ENCODE peak calls at places on chromosomes 3 and 15, in five cellular contexts. One of them, this sample, is unnamed.

GRCh38 chr3:89859738-89860137 is 752.3 kb downstream of the EPHA3 start:
- DNase-seq in transverse colon: no peak
- DNase-seq in ascending aorta: no peak
- DNase-seq in psoas muscle: no peak
- DNase-seq in RWPE1: no peak
- DNase-seq in this sample: no peak

GRCh38 chr3:74624301-74624700 is 9.8 kb upstream of the CNTN3 start:
- DNase-seq in transverse colon: no peak
- DNase-seq in RWPE1: no peak
- DNase-seq in ascending aorta: no peak
- DNase-seq in psoas muscle: no peak
- DNase-seq in this sample: no peak

GRCh38 chr3:145272684-145273083 is 888.3 kb downstream of the PLOD2 start:
- DNase-seq in ascending aorta: no peak
- DNase-seq in transverse colon: no peak
- DNase-seq in psoas muscle: no peak
- DNase-seq in RWPE1: no peak
- DNase-seq in this sample: no peak

GRCh38 chr3:146148468-146148931 is 12.5 kb downstream of the PLOD2 start:
- DNase-seq in transverse colon: no peak
- DNase-seq in ascending aorta: no peak
- DNase-seq in psoas muscle: no peak
- DNase-seq in RWPE1: no peak
- DNase-seq in this sample: no peak

GRCh38 chr3:88986834-88987233 is 120.6 kb upstream of the EPHA3 start:
- DNase-seq in psoas muscle: no peak
- DNase-seq in transverse colon: no peak
- DNase-seq in RWPE1: peak
- DNase-seq in ascending aorta: no peak
- DNase-seq in this sample: no peak

GRCh38 chr15:101169457-101170071 is 82.3 kb downstream of the CHSY1 start:
- DNase-seq in psoas muscle: peak
- DNase-seq in ascending aorta: no peak
- DNase-seq in RWPE1: no peak
- DNase-seq in transverse colon: no peak
- DNase-seq in this sample: no peak

GRCh38 chr15:63274427-63274826 is 3.0 kb upstream of the APH1B start:
- DNase-seq in transverse colon: no peak
- DNase-seq in ascending aorta: no peak
- DNase-seq in psoas muscle: no peak
- DNase-seq in RWPE1: no peak
- DNase-seq in this sample: no peak

GRCh38 chr3:78801923-78802587 is 965.7 kb downstream of the ROBO1 start:
- DNase-seq in ascending aorta: no peak
- DNase-seq in transverse colon: no peak
- DNase-seq in psoas muscle: no peak
- DNase-seq in RWPE1: no peak
- DNase-seq in this sample: no peak

GRCh38 chr3:64385256-64385655 is 160.0 kb upstream of the PRICKLE2 start:
- DNase-seq in psoas muscle: no peak
- DNase-seq in transverse colon: no peak
- DNase-seq in ascending aorta: no peak
- DNase-seq in RWPE1: no peak
- DNase-seq in this sample: no peak

GRCh38 chr15:23467110-23467600 is 20.1 kb upstream of the GOLGA6L2 start:
- DNase-seq in RWPE1: peak
- DNase-seq in transverse colon: no peak
- DNase-seq in psoas muscle: no peak
- DNase-seq in ascending aorta: no peak
- DNase-seq in this sample: no peak

DNA sequence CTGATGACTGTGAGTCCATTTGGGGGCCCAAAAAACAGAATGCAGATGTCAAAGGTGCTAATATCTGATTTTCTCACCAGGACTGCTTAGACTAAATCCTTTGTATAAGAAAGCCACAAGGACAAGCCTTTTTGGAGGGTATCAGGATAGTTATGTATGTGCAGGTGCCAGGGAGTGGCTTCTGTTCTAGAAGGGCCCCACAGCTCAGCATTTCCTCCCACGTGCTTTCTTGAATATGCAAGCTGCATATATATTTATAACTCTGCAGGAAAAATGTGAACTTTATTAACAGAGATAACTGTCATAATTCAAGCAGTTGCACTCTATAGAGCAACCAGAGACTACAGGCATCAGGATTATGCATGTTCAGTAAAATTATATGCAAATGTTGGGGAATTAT is 94.5 kb upstream of the ANKRD28 start:
- DNase-seq in RWPE1: no peak
- DNase-seq in transverse colon: no peak
- DNase-seq in psoas muscle: no peak
- DNase-seq in ascending aorta: no peak
- DNase-seq in this sample: no peak
- H3K27ac ChIP-seq in RWPE1: no peak
- H3K27ac ChIP-seq in transverse colon: no peak
- H3K27ac ChIP-seq in psoas muscle: peak
- H3K27ac ChIP-seq in ascending aorta: no peak
- H3K27ac ChIP-seq in this sample: no peak

GRCh38 chr15:59352189-59352588 is 20.5 kb downstream of the MYO1E start:
- DNase-seq in ascending aorta: no peak
- DNase-seq in RWPE1: no peak
- DNase-seq in psoas muscle: no peak
- DNase-seq in transverse colon: no peak
- DNase-seq in this sample: no peak

GRCh38 chr15:59355730-59356129 is 16.9 kb downstream of the MYO1E start:
- DNase-seq in transverse colon: no peak
- DNase-seq in RWPE1: no peak
- DNase-seq in psoas muscle: no peak
- DNase-seq in ascending aorta: no peak
- DNase-seq in this sample: no peak

GRCh38 chr15:59352683-59353082 is 20.0 kb downstream of the MYO1E start:
- DNase-seq in psoas muscle: no peak
- DNase-seq in transverse colon: no peak
- DNase-seq in ascending aorta: no peak
- DNase-seq in RWPE1: no peak
- DNase-seq in this sample: no peak

GRCh38 chr15:59350421-59350732 is 22.3 kb downstream of the MYO1E start:
- DNase-seq in ascending aorta: no peak
- DNase-seq in psoas muscle: no peak
- DNase-seq in RWPE1: no peak
- DNase-seq in transverse colon: no peak
- DNase-seq in this sample: no peak

GRCh38 chr15:59353994-59354951 is 18.4 kb downstream of the MYO1E start:
- DNase-seq in RWPE1: no peak
- DNase-seq in ascending aorta: no peak
- DNase-seq in transverse colon: no peak
- DNase-seq in psoas muscle: no peak
- DNase-seq in this sample: no peak
- H3K27ac ChIP-seq in RWPE1: no peak
- H3K27ac ChIP-seq in ascending aorta: no peak
- H3K27ac ChIP-seq in transverse colon: no peak
- H3K27ac ChIP-seq in psoas muscle: no peak
- H3K27ac ChIP-seq in this sample: no peak

DNA sequence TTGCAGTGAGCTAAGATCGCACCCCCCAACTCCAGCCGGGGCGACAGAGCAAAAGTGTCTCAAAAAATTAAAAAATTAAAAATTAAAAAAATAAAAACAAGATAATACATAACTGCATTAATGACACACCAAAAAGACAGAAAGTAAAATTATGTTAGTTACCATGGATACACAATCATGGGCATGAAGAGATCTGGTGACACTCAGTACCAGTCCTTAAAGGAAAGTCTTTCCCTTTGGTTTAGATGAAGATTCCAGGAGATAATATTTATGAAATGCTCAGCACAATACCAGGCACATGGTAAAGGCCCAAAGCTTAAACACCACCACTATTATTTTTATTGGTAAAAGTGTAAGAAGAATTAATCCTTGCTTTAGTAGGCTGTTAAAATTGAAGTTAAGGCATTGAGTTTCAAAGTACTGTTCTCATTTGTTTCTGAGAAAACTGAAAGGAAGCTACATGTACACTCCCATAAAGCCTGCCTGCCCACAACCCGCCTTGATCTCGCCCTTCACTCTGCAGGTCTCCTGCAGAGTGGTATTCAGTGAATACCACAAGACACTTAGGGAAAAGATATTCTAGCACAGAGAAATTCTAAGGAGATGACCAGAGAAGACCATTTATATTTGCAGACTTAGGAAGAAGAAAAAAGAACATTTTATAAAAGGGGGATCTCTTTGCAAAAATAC is 52.3 kb downstream of the SUCLG2 start:
- DNase-seq in transverse colon: no peak
- DNase-seq in RWPE1: no peak
- DNase-seq in psoas muscle: no peak
- DNase-seq in ascending aorta: no peak
- DNase-seq in this sample: no peak
- H3K27ac ChIP-seq in transverse colon: no peak
- H3K27ac ChIP-seq in RWPE1: no peak
- H3K27ac ChIP-seq in psoas muscle: no peak
- H3K27ac ChIP-seq in ascending aorta: no peak
- H3K27ac ChIP-seq in this sample: no peak

GRCh38 chr3:13414040-13414729 is 5.9 kb downstream of the NUP210 start:
- DNase-seq in transverse colon: peak
- DNase-seq in RWPE1: no peak
- DNase-seq in psoas muscle: peak
- DNase-seq in ascending aorta: peak
- DNase-seq in this sample: peak
- H3K27ac ChIP-seq in transverse colon: peak
- H3K27ac ChIP-seq in RWPE1: no peak
- H3K27ac ChIP-seq in psoas muscle: no peak
- H3K27ac ChIP-seq in ascending aorta: no peak
- H3K27ac ChIP-seq in this sample: peak

GRCh38 chr15:81859737-81860516 is 185.9 kb downstream of the MEX3B start:
- DNase-seq in psoas muscle: no peak
- DNase-seq in ascending aorta: no peak
- DNase-seq in transverse colon: no peak
- DNase-seq in RWPE1: no peak
- DNase-seq in this sample: no peak
- H3K27ac ChIP-seq in psoas muscle: peak
- H3K27ac ChIP-seq in ascending aorta: no peak
- H3K27ac ChIP-seq in transverse colon: no peak
- H3K27ac ChIP-seq in RWPE1: no peak
- H3K27ac ChIP-seq in this sample: no peak

GRCh38 chr3:154139996-154140436 is 18.8 kb downstream of the ARHGEF26 start:
- DNase-seq in transverse colon: no peak
- DNase-seq in psoas muscle: no peak
- DNase-seq in RWPE1: no peak
- DNase-seq in ascending aorta: no peak
- DNase-seq in this sample: no peak

GRCh38 chr3:154131850-154132249 is 10.7 kb downstream of the ARHGEF26 start:
- DNase-seq in psoas muscle: no peak
- DNase-seq in ascending aorta: no peak
- DNase-seq in RWPE1: no peak
- DNase-seq in transverse colon: no peak
- DNase-seq in this sample: no peak

GRCh38 chr3:154137036-154137435 is 15.8 kb downstream of the ARHGEF26 start:
- DNase-seq in ascending aorta: no peak
- DNase-seq in psoas muscle: no peak
- DNase-seq in transverse colon: no peak
- DNase-seq in RWPE1: no peak
- DNase-seq in this sample: no peak

GRCh38 chr3:154132777-154133375 is 11.7 kb downstream of the ARHGEF26 start:
- DNase-seq in transverse colon: no peak
- DNase-seq in psoas muscle: no peak
- DNase-seq in ascending aorta: no peak
- DNase-seq in RWPE1: no peak
- DNase-seq in this sample: no peak

DNA sequence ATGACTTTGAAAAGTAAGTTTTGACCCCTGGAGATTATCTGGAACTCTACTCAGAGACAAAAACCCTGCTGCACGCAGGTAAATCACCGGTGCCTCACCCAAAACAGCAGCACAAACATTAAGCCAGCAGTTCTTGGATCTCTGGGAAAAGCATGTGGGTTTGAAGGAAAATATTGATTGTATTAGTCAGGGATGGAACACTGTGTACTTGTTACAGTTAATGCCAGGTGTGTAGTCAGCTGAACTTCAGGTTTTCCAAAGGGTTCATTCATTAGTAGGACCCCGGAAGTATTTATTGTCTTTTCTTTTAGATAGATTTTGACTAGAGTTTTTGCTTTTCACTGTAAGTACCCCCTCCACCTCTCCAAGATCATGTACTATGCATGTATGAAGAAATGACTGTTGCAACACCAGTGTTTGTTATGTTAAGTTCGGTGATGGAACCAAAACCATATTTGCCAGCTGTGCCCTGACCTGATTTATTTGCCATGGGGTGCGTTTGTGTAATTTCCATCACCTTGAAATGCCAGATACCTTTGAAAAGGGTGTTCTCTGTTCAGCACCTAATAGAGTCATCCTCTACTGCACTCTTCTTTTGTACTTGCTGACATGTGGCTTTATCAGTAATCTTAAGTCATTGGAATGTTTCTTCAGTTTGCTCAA is 14.5 kb downstream of the ARHGEF26 start:
- DNase-seq in psoas muscle: no peak
- DNase-seq in RWPE1: no peak
- DNase-seq in transverse colon: no peak
- DNase-seq in ascending aorta: no peak
- DNase-seq in this sample: no peak
- H3K27ac ChIP-seq in psoas muscle: no peak
- H3K27ac ChIP-seq in RWPE1: no peak
- H3K27ac ChIP-seq in transverse colon: no peak
- H3K27ac ChIP-seq in ascending aorta: no peak
- H3K27ac ChIP-seq in this sample: no peak

DNA sequence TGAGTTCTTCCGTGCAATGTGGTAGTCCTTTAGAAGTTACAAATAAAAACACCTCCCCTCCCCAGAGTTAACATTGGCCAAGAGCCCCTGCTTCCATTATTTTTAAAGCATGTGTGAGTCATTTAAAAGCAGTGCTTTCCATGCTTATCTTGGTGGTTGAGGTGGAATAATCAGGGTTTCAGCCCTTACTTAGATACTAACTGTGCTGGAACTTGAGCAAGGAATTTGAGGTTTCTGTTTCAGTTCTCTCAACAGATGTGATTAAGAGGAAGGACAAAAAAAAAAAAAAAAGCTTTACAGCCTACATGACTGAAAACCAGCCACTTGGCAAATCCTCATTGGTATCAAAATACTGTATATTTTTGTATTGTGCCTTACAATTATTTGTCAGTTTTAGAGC is 64.5 kb downstream of the CGNL1 start:
- DNase-seq in RWPE1: no peak
- DNase-seq in transverse colon: no peak
- DNase-seq in psoas muscle: no peak
- DNase-seq in ascending aorta: no peak
- DNase-seq in this sample: no peak
- H3K27ac ChIP-seq in RWPE1: no peak
- H3K27ac ChIP-seq in transverse colon: no peak
- H3K27ac ChIP-seq in psoas muscle: no peak
- H3K27ac ChIP-seq in ascending aorta: peak
- H3K27ac ChIP-seq in this sample: no peak

GRCh38 chr15:70708839-70709238 is 54.5 kb downstream of the UACA start:
- DNase-seq in ascending aorta: no peak
- DNase-seq in RWPE1: no peak
- DNase-seq in transverse colon: no peak
- DNase-seq in psoas muscle: no peak
- DNase-seq in this sample: no peak
- H3K27ac ChIP-seq in ascending aorta: no peak
- H3K27ac ChIP-seq in RWPE1: no peak
- H3K27ac ChIP-seq in transverse colon: no peak
- H3K27ac ChIP-seq in psoas muscle: peak
- H3K27ac ChIP-seq in this sample: no peak

GRCh38 chr3:130470132-130470531 is 46.8 kb upstream of the COL6A6 start:
- DNase-seq in transverse colon: no peak
- DNase-seq in ascending aorta: no peak
- DNase-seq in RWPE1: peak
- DNase-seq in psoas muscle: no peak
- DNase-seq in this sample: no peak
- H3K27ac ChIP-seq in transverse colon: no peak
- H3K27ac ChIP-seq in ascending aorta: no peak
- H3K27ac ChIP-seq in RWPE1: no peak
- H3K27ac ChIP-seq in psoas muscle: no peak
- H3K27ac ChIP-seq in this sample: no peak

This sample was measured in substantia nigra.